ENCODE peak calls at places on chromosome 1, in seven cellular contexts. One of them, this sample, is unnamed.

GRCh38 chr1:9892563-9893528 is 17.2 kb downstream of the CTNNBIP1 start:
- DNase-seq in BE2C: no peak
- DNase-seq in GM23338: no peak
- DNase-seq in T-cell: no peak
- DNase-seq in cerebellar cortex: no peak
- DNase-seq in B cell: no peak
- DNase-seq in NCI-H510A: no peak
- DNase-seq in this sample: no peak

GRCh38 chr1:198155253-198155652 is 1.5 kb upstream of the NEK7 start:
- DNase-seq in GM23338: no peak
- DNase-seq in NCI-H510A: no peak
- DNase-seq in B cell: no peak
- DNase-seq in cerebellar cortex: no peak
- DNase-seq in T-cell: no peak
- DNase-seq in BE2C: no peak
- DNase-seq in this sample: no peak

GRCh38 chr1:12275370-12275769 is 45.5 kb downstream of the VPS13D start:
- DNase-seq in NCI-H510A: no peak
- DNase-seq in BE2C: peak
- DNase-seq in T-cell: peak
- DNase-seq in cerebellar cortex: peak
- DNase-seq in GM23338: peak
- DNase-seq in B cell: peak
- DNase-seq in this sample: peak

GRCh38 chr1:173914366-173914871 is 2.7 kb downstream of the SERPINC1 start:
- DNase-seq in NCI-H510A: peak
- DNase-seq in B cell: peak
- DNase-seq in BE2C: peak
- DNase-seq in T-cell: no peak
- DNase-seq in GM23338: peak
- DNase-seq in cerebellar cortex: peak
- DNase-seq in this sample: no peak

GRCh38 chr1:107954121-107954520 is 10.9 kb downstream of the VAV3 start:
- DNase-seq in BE2C: no peak
- DNase-seq in NCI-H510A: no peak
- DNase-seq in B cell: no peak
- DNase-seq in cerebellar cortex: no peak
- DNase-seq in T-cell: no peak
- DNase-seq in GM23338: no peak
- DNase-seq in this sample: no peak

GRCh38 chr1:17046043-17046657 is 7.7 kb downstream of the SDHB start:
- DNase-seq in T-cell: no peak
- DNase-seq in NCI-H510A: peak
- DNase-seq in BE2C: no peak
- DNase-seq in cerebellar cortex: peak
- DNase-seq in GM23338: peak
- DNase-seq in B cell: peak
- DNase-seq in this sample: no peak

GRCh38 chr1:156712626-156713025 is 7.2 kb upstream of the CRABP2 start:
- DNase-seq in BE2C: no peak
- DNase-seq in NCI-H510A: no peak
- DNase-seq in T-cell: no peak
- DNase-seq in B cell: no peak
- DNase-seq in cerebellar cortex: no peak
- DNase-seq in GM23338: no peak
- DNase-seq in this sample: no peak

GRCh38 chr1:1922782-1923680 is 4.0 kb upstream of the TMEM52 start:
- DNase-seq in cerebellar cortex: no peak
- DNase-seq in GM23338: no peak
- DNase-seq in T-cell: no peak
- DNase-seq in BE2C: no peak
- DNase-seq in NCI-H510A: no peak
- DNase-seq in B cell: no peak
- DNase-seq in this sample: no peak

GRCh38 chr1:188359315-188359714 is 1530.6 kb downstream of the PLA2G4A start:
- DNase-seq in T-cell: no peak
- DNase-seq in GM23338: no peak
- DNase-seq in NCI-H510A: no peak
- DNase-seq in cerebellar cortex: no peak
- DNase-seq in B cell: no peak
- DNase-seq in BE2C: no peak
- DNase-seq in this sample: no peak

GRCh38 chr1:31760901-31761470 is 3.2 kb downstream of the ADGRB2 start:
- DNase-seq in GM23338: peak
- DNase-seq in T-cell: peak
- DNase-seq in BE2C: peak
- DNase-seq in B cell: peak
- DNase-seq in cerebellar cortex: peak
- DNase-seq in NCI-H510A: no peak
- DNase-seq in this sample: peak

GRCh38 chr1:53619811-53620619 is 118.9 kb downstream of the GLIS1 start:
- DNase-seq in cerebellar cortex: peak
- DNase-seq in NCI-H510A: no peak
- DNase-seq in GM23338: no peak
- DNase-seq in BE2C: no peak
- DNase-seq in T-cell: no peak
- DNase-seq in B cell: no peak
- DNase-seq in this sample: no peak

GRCh38 chr1:172870901-172871606 is 179.7 kb downstream of the TNFSF18 start:
- DNase-seq in cerebellar cortex: no peak
- DNase-seq in GM23338: no peak
- DNase-seq in BE2C: no peak
- DNase-seq in T-cell: no peak
- DNase-seq in NCI-H510A: no peak
- DNase-seq in B cell: no peak
- DNase-seq in this sample: no peak

GRCh38 chr1:175023043-175023921 is at the start of gene MRPS14:
- DNase-seq in cerebellar cortex: peak
- DNase-seq in GM23338: peak
- DNase-seq in NCI-H510A: peak
- DNase-seq in T-cell: peak
- DNase-seq in BE2C: peak
- DNase-seq in B cell: peak
- DNase-seq in this sample: peak

GRCh38 chr1:46526689-46527291 is 24.7 kb downstream of the KNCN start:
- DNase-seq in cerebellar cortex: peak
- DNase-seq in B cell: no peak
- DNase-seq in NCI-H510A: no peak
- DNase-seq in BE2C: no peak
- DNase-seq in GM23338: peak
- DNase-seq in T-cell: no peak
- DNase-seq in this sample: no peak

GRCh38 chr1:207860531-207860930 is 50.4 kb downstream of the CD34 start:
- DNase-seq in B cell: no peak
- DNase-seq in GM23338: no peak
- DNase-seq in BE2C: no peak
- DNase-seq in T-cell: no peak
- DNase-seq in cerebellar cortex: no peak
- DNase-seq in NCI-H510A: no peak
- DNase-seq in this sample: no peak

GRCh38 chr1:21779613-21780521 is 3.1 kb downstream of the USP48 start:
- DNase-seq in cerebellar cortex: no peak
- DNase-seq in B cell: peak
- DNase-seq in NCI-H510A: no peak
- DNase-seq in BE2C: peak
- DNase-seq in T-cell: no peak
- DNase-seq in GM23338: no peak
- DNase-seq in this sample: no peak

GRCh38 chr1:225603538-225604354 is 49.2 kb downstream of the ENAH start:
- DNase-seq in BE2C: no peak
- DNase-seq in B cell: no peak
- DNase-seq in NCI-H510A: no peak
- DNase-seq in T-cell: no peak
- DNase-seq in GM23338: no peak
- DNase-seq in cerebellar cortex: no peak
- DNase-seq in this sample: no peak

GRCh38 chr1:56235909-56236510 is 343.4 kb downstream of the PLPP3 start:
- DNase-seq in B cell: no peak
- DNase-seq in GM23338: no peak
- DNase-seq in T-cell: no peak
- DNase-seq in NCI-H510A: no peak
- DNase-seq in BE2C: no peak
- DNase-seq in cerebellar cortex: no peak
- DNase-seq in this sample: no peak